ENCODE peak calls at places on chromosome 19, in nine cellular contexts. T, R, V, F, Z, J, M, G and I are unnamed samples.

GRCh38 chr19:19485998-19486290 is 29.4 kb downstream of the TSSK6 start:
- DNase-seq in T (no peak), R (no peak), V (no peak), F (no peak), Z (no peak), J (no peak), M (no peak), G (no peak), I (no peak)

GRCh38 chr19:45097450-45097775 is 4.4 kb downstream of the PPP1R37 start:
- DNase-seq in T (no peak), R (no peak), V (no peak), F (no peak), Z (no peak), J (no peak), M (no peak), G (no peak), I (no peak)

GRCh38 chr19:18420931-18421330 is 1.7 kb downstream of the SSBP4 start:
- DNase-seq in T (no peak), R (no peak), V (no peak), F (no peak), Z (no peak), J (no peak), M (no peak), G (no peak), I (no peak)

GRCh38 chr19:3784607-3785463 is 1.3 kb downstream of the MATK start:
- DNase-seq in T (no peak), R (no peak), V (peak), F (no peak), Z (peak), J (no peak), M (no peak), G (no peak), I (no peak)

GRCh38 chr19:39160523-39160861 is 34.9 kb downstream of the PAK4 start:
- DNase-seq in T (peak), R (no peak), V (no peak), F (no peak), Z (peak), J (peak), M (peak), G (no peak), I (no peak)

GRCh38 chr19:50601407-50602088 is 33.3 kb upstream of the LRRC4B start:
- DNase-seq in T (no peak), R (no peak), V (no peak), F (no peak), Z (no peak), J (no peak), M (no peak), G (no peak), I (no peak)

GRCh38 chr19:55406091-55406868 is 1.3 kb downstream of the UBE2S start:
- DNase-seq in T (no peak), R (no peak), V (no peak), F (no peak), Z (peak), J (no peak), M (no peak), G (no peak), I (no peak)

GRCh38 chr19:10001899-10002298 is 8.4 kb downstream of the COL5A3 start:
- DNase-seq in T (no peak), R (no peak), V (no peak), F (no peak), Z (peak), J (peak), M (no peak), G (no peak), I (no peak)

GRCh38 chr19:3586124-3586626 is 897 bp downstream of the GIPC3 start:
- DNase-seq in T (no peak), R (no peak), V (no peak), F (no peak), Z (no peak), J (no peak), M (no peak), G (peak), I (no peak)

GRCh38 chr19:9793051-9793591 is 24.6 kb upstream of the ZNF846 start:
- DNase-seq in T (no peak), R (no peak), V (no peak), F (peak), Z (peak), J (peak), M (peak), G (peak), I (no peak)

GRCh38 chr19:18635831-18636182 is 1.0 kb upstream of the KLHL26 start:
- DNase-seq in T (no peak), R (no peak), V (no peak), F (no peak), Z (no peak), J (no peak), M (no peak), G (no peak), I (no peak)

GRCh38 chr19:36797786-36798108 is 25.1 kb upstream of the ZNF850 start:
- DNase-seq in T (no peak), R (no peak), V (no peak), F (no peak), Z (no peak), J (no peak), M (no peak), G (no peak), I (no peak)

GRCh38 chr19:49448432-49448786 is 3.2 kb downstream of the PIH1D1 start:
- DNase-seq in T (no peak), R (no peak), V (no peak), F (no peak), Z (no peak), J (no peak), M (no peak), G (no peak), I (no peak)

GRCh38 chr19:13459351-13459750 is 46.9 kb downstream of the CACNA1A start:
- DNase-seq in T (no peak), R (no peak), V (no peak), F (no peak), Z (no peak), J (no peak), M (no peak), G (no peak), I (peak)

GRCh38 chr19:13094285-13094595 is 8.4 kb downstream of the LYL1 start:
- DNase-seq in T (no peak), R (no peak), V (no peak), F (no peak), Z (no peak), J (no peak), M (no peak), G (no peak), I (no peak)

GRCh38 chr19:55681131-55682087 is 6.4 kb downstream of the EPN1 start:
- DNase-seq in T (no peak), R (no peak), V (no peak), F (no peak), Z (peak), J (no peak), M (no peak), G (no peak), I (no peak)

GRCh38 chr19:51607920-51608562 is 22.2 kb downstream of the SIGLEC5 start:
- DNase-seq in T (peak), R (peak), V (no peak), F (peak), Z (peak), J (peak), M (peak), G (peak), I (peak)

GRCh38 chr19:3898426-3898825 is 17.9 kb downstream of the ATCAY start:
- DNase-seq in T (no peak), R (no peak), V (no peak), F (no peak), Z (no peak), J (no peak), M (no peak), G (no peak), I (no peak)

GRCh38 chr19:38736413-38737280 is 7.6 kb downstream of the CAPN12 start:
- DNase-seq in T (no peak), R (peak), V (peak), F (peak), Z (peak), J (peak), M (peak), G (peak), I (no peak)

GRCh38 chr19:51994048-51994644 is 7.5 kb upstream of the ZNF350 start:
- DNase-seq in T (no peak), R (no peak), V (no peak), F (no peak), Z (peak), J (no peak), M (no peak), G (no peak), I (no peak)

GRCh38 chr19:4284176-4284958 is 5.3 kb downstream of the SHD start:
- DNase-seq in T (no peak), R (peak), V (peak), F (no peak), Z (peak), J (no peak), M (no peak), G (no peak), I (no peak)

GRCh38 chr19:56217039-56217949 is 15.2 kb downstream of the ZSCAN5C start:
- DNase-seq in T (no peak), R (peak), V (no peak), F (no peak), Z (peak), J (no peak), M (no peak), G (no peak), I (no peak)

GRCh38 chr19:44163789-44164188 is 1.1 kb upstream of the ZNF226 start:
- DNase-seq in T (no peak), R (no peak), V (no peak), F (no peak), Z (no peak), J (no peak), M (no peak), G (no peak), I (no peak)

GRCh38 chr19:10086032-10086903 is at the start of gene SHFL:
- DNase-seq in T (no peak), R (no peak), V (peak), F (peak), Z (peak), J (peak), M (peak), G (peak), I (peak)

GRCh38 chr19:39052243-39052746 is 19.9 kb upstream of the FBXO27 start:
- DNase-seq in T (peak), R (peak), V (peak), F (peak), Z (peak), J (peak), M (peak), G (peak), I (peak)

GRCh38 chr19:16886305-16886880 is 2.4 kb upstream of the F2RL3 start:
- DNase-seq in T (no peak), R (no peak), V (no peak), F (no peak), Z (peak), J (no peak), M (no peak), G (no peak), I (no peak)

GRCh38 chr19:3931041-3931440 is 1.8 kb upstream of the NMRK2 start:
- DNase-seq in T (no peak), R (no peak), V (no peak), F (no peak), Z (no peak), J (peak), M (no peak), G (no peak), I (no peak)

GRCh38 chr19:30313353-30313750 is 58.8 kb upstream of the ZNF536 start:
- DNase-seq in T (no peak), R (no peak), V (no peak), F (no peak), Z (no peak), J (no peak), M (no peak), G (no peak), I (no peak)

GRCh38 chr19:52592301-52592700 is 22.2 kb downstream of the ZNF701 start:
- DNase-seq in T (no peak), R (no peak), V (no peak), F (no peak), Z (peak), J (no peak), M (no peak), G (no peak), I (no peak)

GRCh38 chr19:28468701-28469459 is 744.1 kb downstream of the UQCRFS1 start:
- DNase-seq in T (no peak), R (no peak), V (no peak), F (no peak), Z (peak), J (no peak), M (no peak), G (peak), I (no peak)

GRCh38 chr19:58406818-58407657 is 1.4 kb upstream of the ZNF584 start:
- DNase-seq in T (no peak), R (no peak), V (no peak), F (no peak), Z (peak), J (no peak), M (no peak), G (no peak), I (no peak)

GRCh38 chr19:44003461-44004134 is 841 bp downstream of the ZNF230 start:
- DNase-seq in T (no peak), R (no peak), V (peak), F (no peak), Z (peak), J (no peak), M (no peak), G (no peak), I (peak)

GRCh38 chr19:7833225-7834156 is 3.5 kb downstream of the EVI5L start:
- DNase-seq in T (no peak), R (no peak), V (no peak), F (no peak), Z (peak), J (peak), M (no peak), G (no peak), I (no peak)

GRCh38 chr19:38370299-38370698 is 4.1 kb upstream of the PSMD8 start:
- DNase-seq in T (no peak), R (no peak), V (no peak), F (no peak), Z (no peak), J (no peak), M (no peak), G (no peak), I (no peak)

GRCh38 chr19:3366761-3367571 is 583 bp downstream of the NFIC start:
- DNase-seq in T (no peak), R (no peak), V (no peak), F (no peak), Z (peak), J (no peak), M (peak), G (no peak), I (no peak)

GRCh38 chr19:50458396-50459066 is 17.8 kb upstream of the EMC10 start:
- DNase-seq in T (no peak), R (no peak), V (no peak), F (no peak), Z (peak), J (no peak), M (no peak), G (peak), I (no peak)

GRCh38 chr19:3977242-3978143 is 6.6 kb upstream of the DAPK3 start:
- DNase-seq in T (no peak), R (no peak), V (no peak), F (no peak), Z (peak), J (no peak), M (no peak), G (no peak), I (no peak)

GRCh38 chr19:29672933-29673336 is 7.7 kb downstream of the PLEKHF1 start:
- DNase-seq in T (no peak), R (no peak), V (no peak), F (peak), Z (no peak), J (peak), M (no peak), G (peak), I (no peak)

GRCh38 chr19:40214936-40215335 is 3.2 kb downstream of the TTC9B start:
- DNase-seq in T (no peak), R (no peak), V (no peak), F (no peak), Z (no peak), J (no peak), M (no peak), G (no peak), I (no peak)

GRCh38 chr19:40217027-40217810 is 965 bp downstream of the TTC9B start:
- DNase-seq in T (no peak), R (peak), V (peak), F (no peak), Z (peak), J (peak), M (no peak), G (no peak), I (peak)

GRCh38 chr19:40216013-40216776 is 2.0 kb downstream of the TTC9B start:
- DNase-seq in T (no peak), R (no peak), V (no peak), F (no peak), Z (no peak), J (no peak), M (no peak), G (no peak), I (peak)

GRCh38 chr19:40217921-40218890 is at the start of gene TTC9B:
- DNase-seq in T (no peak), R (peak), V (no peak), F (peak), Z (peak), J (no peak), M (no peak), G (peak), I (no peak)

GRCh38 chr19:40216777-40217026 is 1.5 kb downstream of the TTC9B start:
- DNase-seq in T (no peak), R (no peak), V (no peak), F (no peak), Z (no peak), J (no peak), M (no peak), G (no peak), I (no peak)
- H3K27ac ChIP-seq in T (no peak), R (no peak), V (no peak), F (no peak), Z (no peak), J (no peak), M (no peak), G (no peak), I (no peak)

DNA sequence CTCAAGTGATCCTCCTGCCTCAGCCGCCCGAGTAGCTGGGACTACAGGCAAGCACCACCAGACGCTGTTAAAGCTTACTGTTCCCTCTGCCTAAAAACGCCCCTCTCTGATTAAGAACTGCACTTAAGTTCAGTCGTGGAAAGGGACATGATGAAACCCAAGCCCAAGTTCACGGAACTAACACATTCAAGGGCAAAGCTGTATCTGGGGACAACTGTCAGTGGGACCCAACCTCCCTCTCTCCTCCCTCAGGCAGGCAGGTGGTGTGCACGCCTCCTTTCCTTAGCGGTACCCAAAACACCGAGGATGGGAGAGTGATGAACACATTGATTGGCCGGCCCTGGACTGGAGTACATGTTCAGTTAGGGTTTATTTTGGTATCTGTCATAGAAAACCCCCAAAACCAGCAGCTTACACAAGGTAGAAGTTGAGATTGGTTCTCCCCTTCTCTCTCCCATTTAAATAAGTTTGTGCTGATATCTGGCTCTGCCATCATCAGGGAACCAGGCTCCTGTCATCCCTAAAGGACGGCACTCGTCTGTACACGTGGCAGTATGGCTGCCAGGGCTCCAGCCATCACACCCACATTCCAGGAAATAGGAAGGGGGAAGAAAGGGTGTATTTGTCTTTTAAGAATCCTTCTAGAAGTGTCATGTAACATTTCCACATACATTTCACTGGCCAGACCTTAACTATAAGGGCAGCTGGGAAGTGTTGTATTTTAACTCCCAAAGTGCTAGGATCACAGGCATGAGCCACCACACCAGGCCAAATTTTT is 10.2 kb downstream of the SPC24 start:
- DNase-seq in T (no peak), R (no peak), V (no peak), F (no peak), Z (no peak), J (no peak), M (no peak), G (no peak), I (no peak)
- H3K27ac ChIP-seq in T (peak), R (no peak), V (peak), F (no peak), Z (no peak), J (no peak), M (no peak), G (no peak), I (no peak)

GRCh38 chr19:1933942-1934341 is 7.0 kb upstream of the CSNK1G2 start:
- DNase-seq in T (no peak), R (no peak), V (no peak), F (no peak), Z (no peak), J (no peak), M (no peak), G (no peak), I (no peak)

GRCh38 chr19:1936916-1937610 is 3.9 kb upstream of the CSNK1G2 start:
- DNase-seq in T (no peak), R (no peak), V (no peak), F (no peak), Z (no peak), J (no peak), M (no peak), G (no peak), I (no peak)

GRCh38 chr19:1935484-1936208 is 5.3 kb upstream of the CSNK1G2 start:
- DNase-seq in T (no peak), R (no peak), V (no peak), F (no peak), Z (peak), J (no peak), M (no peak), G (no peak), I (no peak)

GRCh38 chr19:1938071-1938470 is 2.9 kb upstream of the CSNK1G2 start:
- DNase-seq in T (no peak), R (no peak), V (no peak), F (no peak), Z (no peak), J (no peak), M (no peak), G (no peak), I (no peak)

DNA sequence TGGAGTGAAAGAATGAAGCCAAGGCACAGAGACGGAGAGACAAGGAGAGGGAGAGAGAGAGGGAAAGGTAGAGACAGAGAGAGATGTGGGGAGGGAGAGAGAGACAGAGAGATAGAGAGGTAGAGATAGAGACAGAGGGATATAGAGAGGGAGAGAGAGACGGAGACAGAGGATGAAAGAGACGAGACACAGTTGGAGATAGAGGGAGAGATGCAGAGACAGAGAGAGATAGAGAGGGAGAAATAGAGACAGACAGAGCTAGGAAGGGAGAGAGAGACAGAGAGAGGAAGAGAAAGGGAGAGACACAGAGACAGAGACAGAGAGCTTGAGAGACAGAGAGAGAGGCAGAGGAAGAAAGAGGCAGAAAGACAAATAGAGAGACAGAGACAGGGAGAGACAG is 4.5 kb upstream of the CSNK1G2 start:
- DNase-seq in T (no peak), R (no peak), V (no peak), F (no peak), Z (no peak), J (no peak), M (no peak), G (no peak), I (no peak)
- H3K27ac ChIP-seq in T (no peak), R (no peak), V (no peak), F (no peak), Z (no peak), J (no peak), M (no peak), G (no peak), I (no peak)

GRCh38 chr19:677601-678380 is 1.6 kb downstream of the FSTL3 start:
- DNase-seq in T (no peak), R (no peak), V (peak), F (no peak), Z (peak), J (no peak), M (no peak), G (peak), I (no peak)

GRCh38 chr19:676343-677105 is at the start of gene FSTL3:
- DNase-seq in T (no peak), R (no peak), V (peak), F (no peak), Z (peak), J (no peak), M (peak), G (peak), I (no peak)

GRCh38 chr19:674282-675151 is 1.7 kb upstream of the FSTL3 start:
- DNase-seq in T (no peak), R (no peak), V (no peak), F (no peak), Z (no peak), J (no peak), M (no peak), G (no peak), I (no peak)

GRCh38 chr19:677201-677600 is 1.0 kb downstream of the FSTL3 start:
- DNase-seq in T (peak), R (no peak), V (peak), F (no peak), Z (peak), J (peak), M (peak), G (peak), I (no peak)

DNA sequence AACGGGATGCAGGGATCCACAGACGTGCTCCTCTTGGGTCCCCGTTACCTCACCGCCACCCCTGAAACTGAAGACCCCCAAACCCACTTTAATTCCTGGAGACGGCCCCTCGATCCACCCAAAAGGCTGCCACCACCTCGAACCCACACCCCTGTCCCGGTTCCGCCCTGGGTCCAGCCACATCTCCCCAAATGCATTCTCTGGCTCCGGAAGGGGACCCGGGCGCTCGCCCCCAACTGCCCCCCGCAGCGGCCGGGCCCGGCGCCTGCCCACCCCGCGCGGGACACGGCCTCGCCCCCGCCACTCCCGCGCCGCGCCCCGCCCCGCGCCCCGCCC is 217 bp upstream of the FSTL3 start:
- DNase-seq in T (no peak), R (no peak), V (no peak), F (no peak), Z (no peak), J (no peak), M (no peak), G (peak), I (no peak)
- H3K27ac ChIP-seq in T (no peak), R (no peak), V (peak), F (no peak), Z (no peak), J (peak), M (no peak), G (no peak), I (no peak)